ENCODE peak calls at places on chromosomes 7 and 10, in nine cellular contexts. J is psoas muscle, R is keratinocyte, F is uterus, I is colonic mucosa, C is astrocyte of the spinal cord, S is fibroblast of mammary gland, U is fibroblast of the aortic adventitia, H is MM.1S. T is an unnamed sample.

GRCh38 chr10:67401711-67402110 is 294.3 kb downstream of the CTNNA3 start:
- DNase-seq in S (no peak), U (no peak), H (no peak), F (no peak), C (no peak), R (no peak), J (no peak), I (no peak), T (no peak)

GRCh38 chr7:106126170-106126938 is 14.2 kb upstream of the SYPL1 start:
- DNase-seq in I (peak; percentile 33), H (no peak), U (peak; percentile 44), F (no peak), C (peak; percentile 55), R (no peak), J (no peak), S (peak; percentile 83), T (no peak)

GRCh38 chr7:155721056-155721455 is 76.6 kb downstream of the RBM33 start:
- DNase-seq in F (no peak), C (no peak), I (no peak), S (no peak), U (no peak), J (no peak), H (no peak), R (no peak), T (no peak)

GRCh38 chr7:143043391-143043790 is 8.8 kb upstream of the OR6V1 start:
- DNase-seq in U (peak; percentile 55), C (no peak), I (no peak), F (no peak), S (peak; percentile 40), H (peak; percentile 19), J (no peak), R (no peak), T (no peak)

GRCh38 chr10:98446656-98447221 is at the start of gene HPS1:
- DNase-seq in S (peak; percentile 60), R (no peak), I (peak; percentile 86), C (peak; percentile 61), J (peak; percentile 86), H (peak; percentile 87), U (peak; percentile 68), F (peak; percentile 84), T (peak; percentile 66)

GRCh38 chr7:104772405-104772821 is 241.6 kb upstream of the KMT2E start:
- DNase-seq in H (no peak), J (no peak), I (no peak), C (no peak), F (no peak), S (no peak), R (no peak), U (no peak), T (no peak)

GRCh38 chr7:97555845-97556431 is 175.9 kb upstream of the TAC1 start:
- DNase-seq in C (no peak), S (peak; percentile 8), J (no peak), F (no peak), R (no peak), I (no peak), U (no peak), H (no peak), T (no peak)

GRCh38 chr7:76310102-76310957 is 7.9 kb downstream of the HSPB1 start:
- DNase-seq in C (peak; percentile 26), F (no peak), H (no peak), J (no peak), R (no peak), U (no peak), I (peak; percentile 58), S (no peak), T (no peak)

DNA sequence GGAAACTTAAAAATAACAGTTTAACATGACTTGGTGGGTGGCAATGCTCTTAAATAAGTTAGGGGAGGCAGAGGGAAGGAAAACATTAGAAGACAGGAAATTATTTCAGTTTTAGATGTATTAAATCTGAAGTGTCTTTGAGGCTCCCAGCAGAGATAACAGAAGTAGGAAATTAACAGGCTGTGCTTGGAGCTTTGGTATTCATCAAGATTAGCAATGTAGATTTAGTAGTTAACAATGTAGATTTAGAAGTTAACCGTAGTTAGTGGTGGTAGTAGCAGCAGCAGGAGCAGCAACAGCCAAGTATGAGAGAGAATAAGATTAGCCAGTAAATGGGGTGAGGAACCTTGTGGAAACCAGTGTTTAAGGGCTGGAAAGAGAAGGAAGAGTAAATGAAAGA is 48.7 kb upstream of the UBN2 start:
- DNase-seq in U (no peak), R (no peak), C (no peak), S (no peak), J (no peak), H (no peak), F (no peak), I (no peak), T (no peak)
- TF ChIP-seq CTCF in U (no peak), R (no peak), C (no peak), S (no peak), J (no peak), H (no peak), F (no peak), I (no peak), T (no peak)

GRCh38 chr7:1809601-1810258 is 139.7 kb downstream of the ELFN1 start:
- DNase-seq in J (no peak), R (no peak), U (no peak), F (no peak), I (no peak), H (no peak), S (no peak), C (no peak), T (no peak)

GRCh38 chr7:1810961-1811849 is 141.1 kb downstream of the ELFN1 start:
- DNase-seq in J (no peak), R (no peak), C (no peak), S (peak; percentile 53), F (no peak), I (no peak), H (no peak), U (peak; percentile 50), T (peak; percentile 35)

GRCh38 chr7:1807821-1808600 is 137.9 kb downstream of the ELFN1 start:
- DNase-seq in F (no peak), C (no peak), U (no peak), I (no peak), S (no peak), J (no peak), R (no peak), H (no peak), T (no peak)

GRCh38 chr7:1810521-1810920 is 140.4 kb downstream of the ELFN1 start:
- DNase-seq in J (no peak), H (no peak), S (no peak), F (no peak), R (no peak), C (no peak), U (no peak), I (no peak), T (no peak)

DNA sequence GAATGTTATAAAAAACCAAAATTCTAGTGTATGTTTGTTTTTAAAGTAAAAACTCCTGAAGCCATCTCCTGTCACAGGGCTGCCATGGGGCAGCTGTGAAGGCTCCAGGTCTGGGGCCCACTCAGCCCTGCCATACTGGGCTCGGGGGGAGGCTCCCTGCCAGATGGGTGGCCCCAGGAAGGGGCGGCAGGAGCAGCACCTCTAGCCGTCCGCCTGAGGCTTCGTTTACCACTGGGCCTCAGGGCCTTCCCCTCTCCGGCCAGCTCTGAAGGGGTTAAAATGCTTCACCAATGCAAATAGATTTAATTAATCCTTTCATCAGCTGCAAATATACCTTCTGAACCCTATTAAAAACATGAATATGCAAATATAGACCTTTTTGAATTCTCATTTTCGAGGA is 139.0 kb downstream of the ELFN1 start:
- DNase-seq in C (no peak), J (no peak), R (no peak), U (no peak), F (no peak), S (no peak), I (no peak), H (no peak), T (no peak)
- H3K4me3 ChIP-seq in C (no peak overlapping the region), J (no peak overlapping the region), R (no peak overlapping the region), U (no peak overlapping the region), F (no peak overlapping the region), S (no peak overlapping the region), I (no peak overlapping the region), H (no peak overlapping the region), T (no peak overlapping the region)

GRCh38 chr10:22317121-22317370 is 858 bp downstream of the COMMD3 start:
- DNase-seq in J (no peak), C (no peak), U (no peak), H (peak; percentile 70), S (no peak), F (peak; percentile 13), I (no peak), R (no peak), T (no peak)

GRCh38 chr10:22316286-22317120 is at the start of gene COMMD3:
- DNase-seq in S (peak; percentile 85), I (peak; percentile 88), F (peak; percentile 87), C (peak; percentile 87), U (peak; percentile 89), R (no peak), H (peak; percentile 89), J (peak; percentile 89), T (peak; percentile 86)

GRCh38 chr10:22314852-22315251 is 1.3 kb upstream of the COMMD3 start:
- DNase-seq in U (no peak), S (peak; percentile 36), C (no peak), H (no peak), I (no peak), F (no peak), J (no peak), R (no peak), T (no peak)

GRCh38 chr10:22317771-22318565 is 1.8 kb downstream of the COMMD3 start:
- DNase-seq in S (no peak), R (no peak), H (peak; percentile 62), I (no peak), J (no peak), U (no peak), C (no peak), F (no peak), T (no peak)

DNA sequence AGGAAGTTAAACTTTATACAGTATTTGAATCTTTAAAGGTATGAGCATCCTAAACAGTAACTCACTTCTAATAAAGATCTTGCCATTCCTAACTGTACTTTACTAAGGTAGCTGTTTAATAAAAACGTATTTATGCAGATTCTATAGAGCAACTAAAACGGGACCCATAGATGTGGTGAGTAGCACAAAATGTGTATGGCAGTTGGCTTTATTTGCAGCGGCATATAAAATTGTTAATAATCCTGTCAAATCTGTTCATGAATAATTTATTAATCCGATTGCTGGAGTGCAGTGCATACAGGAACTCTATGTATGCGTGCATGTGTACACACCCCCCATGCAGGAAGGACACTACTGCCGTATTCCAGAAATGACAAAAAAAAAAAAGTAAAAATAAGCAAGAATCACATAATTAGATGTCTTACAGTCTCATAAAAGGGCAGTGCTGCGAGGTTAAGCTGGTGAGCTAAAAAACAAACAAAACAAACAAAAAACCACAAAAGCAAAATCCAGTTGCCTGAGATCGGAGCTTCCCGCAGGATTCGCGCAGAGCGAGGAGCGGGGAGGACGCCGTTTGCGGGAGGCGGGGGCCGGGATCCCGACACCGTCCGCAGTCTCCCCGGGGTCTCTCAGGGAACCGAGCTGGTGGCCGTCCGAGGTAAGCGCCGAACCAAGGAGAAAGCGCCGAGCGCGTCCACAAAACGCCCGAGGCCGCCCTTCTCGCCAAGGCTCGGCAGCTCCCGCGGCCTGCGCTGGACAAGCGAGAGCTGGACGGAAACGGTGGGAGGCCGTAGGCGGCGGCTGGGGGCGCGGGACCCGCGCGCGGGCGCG is 518 bp upstream of the COMMD3 start:
- DNase-seq in F (no peak), H (no peak), J (no peak), R (no peak), I (no peak), S (peak; percentile 20), C (no peak), U (no peak), T (no peak)
- TF ChIP-seq CTCF in F (no peak), H (no peak), J (no peak), R (no peak), I (no peak), S (no peak), C (no peak), U (no peak), T (no peak)

DNA sequence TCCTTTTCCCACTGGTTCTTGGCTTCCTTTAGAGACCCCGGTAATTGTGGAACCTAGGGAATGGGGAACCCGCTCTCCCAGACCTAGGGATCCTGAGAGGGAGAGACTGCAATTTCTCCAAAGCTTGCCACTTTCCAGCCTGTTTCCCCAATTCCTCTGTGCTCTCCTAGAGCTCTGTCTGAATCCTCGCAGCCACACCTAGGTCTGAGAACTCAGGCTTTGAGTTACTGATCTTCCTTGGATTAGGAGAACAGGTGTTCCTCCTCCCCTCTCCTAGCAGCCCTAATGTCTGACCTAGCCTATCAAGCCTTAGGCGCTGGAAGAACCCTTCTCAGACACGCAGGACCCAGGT is 20.0 kb downstream of the WNT8B start:
- DNase-seq in H (no peak), S (no peak), C (no peak), U (no peak), R (no peak), F (no peak), I (no peak), J (no peak), T (no peak)
- H3K4me3 ChIP-seq in H (peak overlapping the region; percentile 71), S (no peak overlapping the region), C (no peak overlapping the region), U (peak overlapping the region; percentile 5), R (no peak overlapping the region), F (no peak overlapping the region), I (peak overlapping the region; percentile 45), J (peak overlapping the region; percentile 67), T (no peak overlapping the region)

T was measured in fibroblast of villous mesenchyme.